ENCODE peak calls at places on chromosomes 1 and 21, in eight cellular contexts. X is fibroblast of mammary gland, G is WTC11, D is GM10248, M is MCF 10A, V is left lung, L is lung, W is nephron progenitor cell. A is an unnamed sample.

GRCh38 chr1:75765697-75766355 is 20.2 kb upstream of the RABGGTB start:
- DNase-seq in L (no peak), G (no peak), V (no peak), W (no peak), M (peak), X (peak), D (no peak), A (no peak)

GRCh38 chr1:153793973-153794615 is 18.9 kb downstream of the SLC27A3 start:
- DNase-seq in G (no peak), V (no peak), D (no peak), M (no peak), W (no peak), L (no peak), X (no peak), A (no peak)

GRCh38 chr21:16589499-16589898 is 859.7 kb downstream of the USP25 start:
- DNase-seq in V (no peak), L (no peak), X (no peak), D (no peak), W (no peak), G (no peak), M (no peak), A (no peak)

GRCh38 chr1:183443025-183443424 is 24.8 kb upstream of the NMNAT2 start:
- DNase-seq in G (no peak), D (no peak), V (no peak), W (no peak), L (no peak), X (peak), M (no peak), A (no peak)

GRCh38 chr1:215526147-215526845 is 40.8 kb upstream of the KCTD3 start:
- DNase-seq in D (peak), W (no peak), L (no peak), X (peak), G (no peak), M (peak), V (no peak), A (peak)

GRCh38 chr1:45386219-45386618 is 46.0 kb upstream of the MUTYH start:
- DNase-seq in X (no peak), D (no peak), G (no peak), V (no peak), L (no peak), W (no peak), M (no peak), A (no peak)

GRCh38 chr1:53593758-53594380 is 134.7 kb downstream of the DMRTB1 start:
- DNase-seq in G (peak), V (no peak), D (no peak), X (no peak), M (no peak), W (peak), L (peak), A (no peak)

GRCh38 chr1:1757422-1758058 is 20.7 kb downstream of the NADK start:
- DNase-seq in L (no peak), V (no peak), M (no peak), W (no peak), D (no peak), G (no peak), X (no peak), A (no peak)

GRCh38 chr1:116429821-116430374 is 56.9 kb downstream of the ATP1A1 start:
- DNase-seq in X (no peak), G (no peak), D (no peak), V (no peak), M (no peak), W (no peak), L (no peak), A (no peak)

GRCh38 chr1:103129255-103129654 is 20.9 kb upstream of the COL11A1 start:
- DNase-seq in X (peak), M (peak), G (no peak), V (no peak), L (no peak), D (no peak), W (no peak), A (no peak)

GRCh38 chr1:114428083-114428754 is 82.8 kb downstream of the TRIM33 start:
- DNase-seq in L (no peak), X (peak), W (no peak), D (no peak), G (no peak), V (no peak), M (peak), A (no peak)

GRCh38 chr1:54885863-54886723 is 902 bp downstream of the DHCR24 start:
- DNase-seq in D (no peak), X (peak), W (peak), M (peak), L (peak), V (peak), G (peak), A (no peak)

GRCh38 chr1:183019860-183020259 is 3.4 kb upstream of the LAMC1 start:
- DNase-seq in X (peak), W (no peak), M (peak), V (no peak), L (no peak), D (no peak), G (no peak), A (no peak)

GRCh38 chr1:219444469-219444868 is 168.4 kb downstream of the ZC3H11B start:
- DNase-seq in G (no peak), D (no peak), W (no peak), V (no peak), M (no peak), L (no peak), X (no peak), A (no peak)

GRCh38 chr1:19388980-19389379 is 76.9 kb downstream of the SLC66A1 start:
- DNase-seq in X (no peak), W (no peak), V (no peak), D (no peak), L (no peak), G (no peak), M (peak), A (no peak)

GRCh38 chr1:243294723-243295121 is 38.9 kb downstream of the SDCCAG8 start:
- DNase-seq in L (no peak), X (peak), G (no peak), D (no peak), W (no peak), M (peak), V (no peak), A (no peak)

GRCh38 chr1:172939475-172939874 is 111.3 kb downstream of the TNFSF18 start:
- DNase-seq in G (no peak), M (no peak), W (no peak), V (no peak), D (no peak), X (no peak), L (no peak), A (no peak)

GRCh38 chr1:74772945-74773344 is 40.0 kb downstream of the TYW3 start:
- DNase-seq in G (no peak), M (peak), V (no peak), D (no peak), L (no peak), X (peak), W (no peak), A (no peak)

GRCh38 chr1:76073471-76073870 is 1.1 kb upstream of the ST6GALNAC3 start:
- DNase-seq in L (no peak), D (no peak), G (no peak), X (peak), W (no peak), M (peak), V (no peak), A (no peak)

GRCh38 chr1:58047265-58047858 is 499.2 kb downstream of the OMA1 start:
- DNase-seq in G (peak), V (no peak), D (peak), X (peak), L (no peak), M (peak), W (peak), A (peak)

GRCh38 chr1:1124786-1125642 is 9.1 kb upstream of the C1orf159 start:
- DNase-seq in W (no peak), D (no peak), G (peak), M (no peak), V (no peak), L (no peak), X (no peak), A (no peak)

GRCh38 chr21:37463083-37463780 is 96.7 kb downstream of the DYRK1A start:
- DNase-seq in G (no peak), V (no peak), W (peak), X (peak), M (peak), D (peak), L (no peak), A (peak)

GRCh38 chr1:169809370-169810095 is 14.8 kb upstream of the METTL18 start:
- DNase-seq in X (peak), L (no peak), G (no peak), D (peak), V (no peak), W (peak), M (peak), A (peak)

GRCh38 chr21:45575993-45576837 is 34.0 kb upstream of the SLC19A1 start:
- DNase-seq in W (no peak), M (no peak), L (no peak), D (no peak), G (peak), V (peak), X (no peak), A (no peak)

GRCh38 chr1:26697441-26697977 is 1.7 kb downstream of the ARID1A start:
- DNase-seq in X (no peak), V (no peak), D (no peak), G (no peak), M (no peak), W (peak), L (no peak), A (peak)

GRCh38 chr1:200367841-200368534 is 41.8 kb downstream of the ZNF281 start:
- DNase-seq in V (no peak), L (no peak), W (no peak), M (peak), X (peak), D (no peak), G (no peak), A (no peak)

GRCh38 chr1:14390816-14391215 is 207.7 kb upstream of the KAZN start:
- DNase-seq in W (no peak), D (no peak), V (no peak), X (no peak), M (peak), L (no peak), G (no peak), A (no peak)

GRCh38 chr1:95233737-95234493 is at the start of gene RWDD3:
- DNase-seq in V (peak), X (peak), W (peak), G (peak), L (peak), M (peak), D (peak), A (peak)

GRCh38 chr1:9985001-9985400 is 12.0 kb upstream of the RBP7 start:
- DNase-seq in V (no peak), X (no peak), G (no peak), L (no peak), D (no peak), W (no peak), M (no peak), A (no peak)

GRCh38 chr1:182861994-182862393 is 22.8 kb downstream of the DHX9 start:
- DNase-seq in V (no peak), W (no peak), M (no peak), L (no peak), G (no peak), X (peak), D (no peak), A (no peak)

GRCh38 chr1:197776348-197777082 is 1.2 kb upstream of the DENND1B start:
- DNase-seq in M (peak), V (no peak), X (peak), W (no peak), D (peak), L (no peak), G (no peak), A (peak)

GRCh38 chr1:197808843-197809242 is 33.6 kb upstream of the DENND1B start:
- DNase-seq in L (no peak), W (no peak), D (no peak), M (no peak), G (no peak), X (no peak), V (no peak), A (peak)

GRCh38 chr1:198520524-198521254 is 19.8 kb downstream of the ATP6V1G3 start:
- DNase-seq in D (peak), L (no peak), M (peak), X (no peak), V (no peak), G (no peak), W (no peak), A (peak)

GRCh38 chr21:36783612-36784383 is 84.9 kb downstream of the SIM2 start:
- DNase-seq in G (no peak), X (peak), W (no peak), M (peak), D (no peak), V (peak), L (peak), A (no peak)

GRCh38 chr1:244369256-244370057 is 82.3 kb downstream of the ADSS2 start:
- DNase-seq in M (peak), D (no peak), L (no peak), W (no peak), X (peak), G (peak), V (no peak), A (no peak)

GRCh38 chr1:19203440-19203839 is 6.6 kb downstream of the UBR4 start:
- DNase-seq in D (no peak), X (peak), M (peak), G (no peak), W (no peak), L (peak), V (no peak), A (no peak)

GRCh38 chr1:225445644-225446297 is 17.9 kb upstream of the LBR start:
- DNase-seq in G (no peak), M (peak), D (no peak), X (no peak), V (peak), L (no peak), W (no peak), A (no peak)

GRCh38 chr1:200036616-200037270 is 9.2 kb downstream of the NR5A2 start:
- DNase-seq in D (no peak), L (no peak), V (no peak), X (no peak), M (no peak), W (peak), G (no peak), A (no peak)

GRCh38 chr1:56389813-56390539 is 189.4 kb downstream of the PLPP3 start:
- DNase-seq in L (peak), M (peak), X (no peak), D (no peak), W (peak), G (peak), V (no peak), A (no peak)

DNA sequence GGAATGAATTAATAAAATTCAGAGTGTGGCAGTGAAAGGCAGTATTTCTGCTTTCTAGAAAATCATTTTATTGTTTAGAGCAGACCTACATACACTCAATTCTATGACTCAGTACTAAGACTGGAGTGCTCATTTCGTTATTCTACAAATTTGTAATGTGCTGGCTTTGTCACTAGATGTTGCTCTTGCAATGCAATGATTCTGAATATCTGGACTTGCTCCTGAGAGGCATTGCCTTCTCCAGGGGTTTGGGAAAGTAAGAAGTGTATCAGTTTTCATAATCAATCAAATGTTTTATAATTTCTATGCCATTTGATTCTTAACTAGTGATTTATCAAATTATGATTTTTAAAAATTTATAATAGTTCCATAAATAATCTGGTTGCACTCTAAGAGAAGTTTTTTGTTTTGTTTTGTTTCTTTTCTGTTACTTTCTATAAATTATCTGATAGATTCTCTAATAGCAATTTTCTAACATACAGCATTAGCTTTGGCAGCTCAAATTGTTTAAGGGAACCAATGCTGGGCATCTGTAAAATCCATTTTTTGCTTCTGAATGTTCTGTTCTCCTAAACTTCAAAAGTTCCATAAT is 280.5 kb upstream of the SGIP1 start:
- DNase-seq in L (no peak), G (no peak), M (peak), D (peak), X (peak), W (no peak), V (no peak), A (peak)
- TF ChIP-seq CTCF in L (peak), G (no peak), M (peak), D (peak), X (peak), W (peak), V (peak), A (peak)

DNA sequence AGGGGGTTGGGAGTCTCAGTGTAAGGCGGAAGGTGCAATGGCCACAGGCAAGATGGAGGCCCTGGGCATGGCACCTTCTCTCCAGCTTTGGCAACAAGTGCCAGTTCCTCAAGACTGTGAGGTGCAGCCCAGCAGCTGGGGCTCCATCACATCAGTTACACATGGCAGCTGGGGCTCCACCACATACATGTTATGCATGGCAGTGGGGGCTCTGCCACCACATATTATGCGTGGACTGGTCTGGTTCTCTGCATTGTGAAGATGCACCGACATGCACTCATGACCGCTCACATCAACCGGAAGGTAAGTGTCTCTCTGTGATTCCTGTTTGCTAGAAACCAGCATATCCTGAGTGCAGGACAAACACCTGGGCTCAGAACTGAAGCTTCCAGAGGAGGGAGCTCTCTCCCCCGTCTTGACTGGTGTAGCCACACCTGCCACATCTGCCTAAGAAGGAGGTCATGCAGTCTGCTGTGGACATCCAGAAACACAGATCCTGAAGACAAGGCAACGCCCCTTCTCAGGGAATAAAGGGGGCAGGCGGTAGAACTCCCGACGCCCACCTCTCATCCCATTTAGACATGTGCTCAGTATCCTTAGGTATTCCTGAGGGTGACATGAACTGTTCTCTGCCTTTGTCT is 104.1 kb upstream of the TMPRSS2 start:
- DNase-seq in V (no peak), L (no peak), M (peak), G (peak), D (no peak), W (no peak), X (peak), A (peak)
- TF ChIP-seq CTCF in V (no peak), L (no peak), M (peak), G (no peak), D (no peak), W (no peak), X (peak), A (peak)

GRCh38 chr1:181737056-181737455 is 253.7 kb downstream of the CACNA1E start:
- DNase-seq in L (no peak), G (peak), D (no peak), V (no peak), M (peak), W (no peak), X (no peak), A (no peak)
- TF ChIP-seq CTCF in L (no peak), G (no peak), D (no peak), V (no peak), M (peak), W (no peak), X (no peak), A (peak)

DNA sequence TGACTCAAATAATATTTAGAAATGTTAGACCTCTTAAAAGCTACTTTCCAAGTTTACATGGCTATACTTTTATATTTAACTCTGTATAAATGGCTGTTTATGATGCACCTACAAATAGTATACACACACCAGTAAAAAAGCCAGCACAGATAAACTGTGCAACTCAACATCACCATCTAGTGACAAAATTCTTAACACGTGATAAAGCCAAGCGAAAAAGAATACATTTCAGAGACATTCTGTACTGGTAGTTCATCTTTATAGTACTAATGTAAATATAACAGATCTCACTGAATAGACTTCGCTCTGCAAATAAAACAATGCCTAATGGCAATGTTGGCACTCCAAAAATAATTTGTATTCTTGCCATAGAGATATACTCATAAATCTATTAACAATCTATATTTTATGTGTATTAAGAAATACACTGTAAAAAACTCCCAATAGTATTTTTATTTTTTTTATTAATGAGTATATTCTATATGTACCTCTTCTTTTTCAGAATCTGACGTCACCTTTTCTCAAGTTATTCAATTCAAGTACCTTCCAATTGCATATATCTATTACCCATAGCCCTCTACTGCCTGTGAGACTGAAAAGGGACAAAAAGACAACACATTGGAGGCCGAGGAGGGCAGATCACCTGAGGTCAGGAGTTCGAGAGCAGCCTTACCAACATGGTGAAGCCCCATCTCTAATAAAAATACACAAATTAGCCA is 100.2 kb downstream of the DPYD start:
- DNase-seq in M (peak), D (no peak), G (no peak), L (no peak), V (no peak), X (peak), W (no peak), A (no peak)
- TF ChIP-seq CTCF in M (peak), D (peak), G (no peak), L (peak), V (peak), X (peak), W (peak), A (peak)

A was measured in GM13977.